ENCODE peak calls at places on chromosomes 6 and 20, in ten cellular contexts. U, E, S, R, K, Z, B, P, N and C are unnamed samples.

GRCh38 chr6:157753291-157753690 is 69.8 kb upstream of the SNX9 start:
- DNase-seq in K (no peak), Z (no peak), E (no peak), N (no peak), P (no peak), U (no peak), S (no peak), R (no peak), B (no peak), C (no peak)

GRCh38 chr6:138291849-138292181 is 73.5 kb upstream of the PBOV1 start:
- DNase-seq in N (peak; percentile 49), K (no peak), E (no peak), R (no peak), Z (no peak), U (no peak), B (no peak), P (no peak), S (no peak), C (no peak)

GRCh38 chr6:36267731-36268477 is 2.0 kb upstream of the PNPLA1 start:
- DNase-seq in K (no peak), Z (no peak), B (no peak), U (no peak), P (no peak), S (no peak), E (no peak), N (no peak), R (no peak), C (no peak)

GRCh38 chr20:51700809-51701285 is 67.3 kb downstream of the ATP9A start:
- DNase-seq in R (peak; percentile 36), P (no peak), S (no peak), K (no peak), B (peak; percentile 14), E (no peak), N (peak; percentile 15), U (peak; percentile 58), Z (peak; percentile 48), C (no peak)

GRCh38 chr6:40661726-40662125 is 74.6 kb upstream of the LRFN2 start:
- DNase-seq in Z (no peak), N (no peak), K (no peak), P (no peak), U (no peak), E (no peak), B (no peak), R (no peak), S (no peak), C (no peak)

GRCh38 chr6:27871919-27872633 is 40.1 kb downstream of the OR2B2 start:
- DNase-seq in U (peak; percentile 98), R (peak; percentile 98), K (no peak), N (peak; percentile 32), S (peak; percentile 87), E (peak; percentile 39), B (no peak), P (peak; percentile 91), Z (peak; percentile 86), C (no peak)

GRCh38 chr6:109964949-109965348 is 13.2 kb upstream of the GPR6 start:
- DNase-seq in R (no peak), S (no peak), B (no peak), N (no peak), P (no peak), U (no peak), E (no peak), K (no peak), Z (no peak), C (no peak)

GRCh38 chr6:129351807-129352206 is 358.2 kb downstream of the ARHGAP18 start:
- DNase-seq in Z (no peak), S (no peak), U (peak; percentile 63), E (no peak), R (no peak), N (no peak), B (no peak), K (no peak), P (no peak), C (no peak)

GRCh38 chr20:7608246-7608645 is 332.0 kb downstream of the HAO1 start:
- DNase-seq in U (peak; percentile 16), B (no peak), E (no peak), P (no peak), R (peak; percentile 7), S (no peak), K (no peak), Z (no peak), N (no peak), C (no peak)